ENCODE peak calls at places on chromosomes 1 and 21, in six cellular contexts. Y is K562, I is H54, P is uterus, K is A549, O is sigmoid colon. S is an unnamed sample.

GRCh38 chr1:30037251-30038118 is 685.9 kb downstream of the MATN1 start:
- DNase-seq in Y (no peak), I (no peak), P (no peak), K (no peak), O (no peak), S (no peak)

GRCh38 chr1:195336718-195337269 is 1271.4 kb downstream of the KCNT2 start:
- DNase-seq in Y (no peak), I (no peak), P (no peak), K (no peak), O (no peak), S (no peak)

GRCh38 chr1:45493116-45493697 is 2.2 kb upstream of the TESK2 start:
- DNase-seq in Y (peak), I (no peak), P (peak), K (peak), O (no peak), S (peak)

GRCh38 chr1:47440849-47441170 is 3.0 kb downstream of the FOXD2 start:
- DNase-seq in Y (no peak), I (no peak), P (no peak), K (no peak), O (no peak), S (peak)

GRCh38 chr21:38289697-38290096 is 32.9 kb downstream of the KCNJ15 start:
- DNase-seq in Y (no peak), I (peak), P (no peak), K (no peak), O (peak), S (no peak)

GRCh38 chr1:28642056-28642846 is 616 bp downstream of the TAF12 start:
- DNase-seq in Y (no peak), I (no peak), P (no peak), K (peak), O (no peak), S (no peak)

GRCh38 chr1:204264805-204265204 is 51.0 kb upstream of the GOLT1A start:
- DNase-seq in Y (no peak), I (no peak), P (no peak), K (no peak), O (no peak), S (no peak)

GRCh38 chr21:36769051-36769867 is 70.3 kb downstream of the SIM2 start:
- DNase-seq in Y (no peak), I (no peak), P (no peak), K (no peak), O (no peak), S (no peak)

GRCh38 chr1:1319646-1319941 is 4.9 kb downstream of the INTS11 start:
- DNase-seq in Y (no peak), I (no peak), P (no peak), K (no peak), O (no peak), S (no peak)

GRCh38 chr1:21597754-21598153 is 71.4 kb downstream of the RAP1GAP start:
- DNase-seq in Y (peak), I (no peak), P (no peak), K (no peak), O (no peak), S (no peak)

GRCh38 chr1:40312238-40313205 is 4.6 kb downstream of the COL9A2 start:
- DNase-seq in Y (no peak), I (no peak), P (no peak), K (no peak), O (no peak), S (peak)

GRCh38 chr1:37040773-37041172 is 6.5 kb upstream of the GRIK3 start:
- DNase-seq in Y (no peak), I (no peak), P (no peak), K (no peak), O (no peak), S (no peak)

GRCh38 chr21:42451941-42452340 is 44.1 kb downstream of the RSPH1 start:
- DNase-seq in Y (no peak), I (no peak), P (no peak), K (no peak), O (no peak), S (peak)

GRCh38 chr1:22132517-22133235 is 10.2 kb downstream of the WNT4 start:
- DNase-seq in Y (no peak), I (peak), P (peak), K (no peak), O (no peak), S (no peak)

GRCh38 chr1:27487927-27488522 is 1.9 kb downstream of the WASF2 start:
- DNase-seq in Y (no peak), I (no peak), P (no peak), K (no peak), O (no peak), S (no peak)

GRCh38 chr1:39103321-39104157 is 77.4 kb downstream of the NDUFS5 start:
- DNase-seq in Y (no peak), I (peak), P (no peak), K (no peak), O (no peak), S (no peak)

GRCh38 chr1:26799479-26800133 is 11.9 kb downstream of the PIGV start:
- DNase-seq in Y (no peak), I (peak), P (peak), K (no peak), O (peak), S (no peak)

DNA sequence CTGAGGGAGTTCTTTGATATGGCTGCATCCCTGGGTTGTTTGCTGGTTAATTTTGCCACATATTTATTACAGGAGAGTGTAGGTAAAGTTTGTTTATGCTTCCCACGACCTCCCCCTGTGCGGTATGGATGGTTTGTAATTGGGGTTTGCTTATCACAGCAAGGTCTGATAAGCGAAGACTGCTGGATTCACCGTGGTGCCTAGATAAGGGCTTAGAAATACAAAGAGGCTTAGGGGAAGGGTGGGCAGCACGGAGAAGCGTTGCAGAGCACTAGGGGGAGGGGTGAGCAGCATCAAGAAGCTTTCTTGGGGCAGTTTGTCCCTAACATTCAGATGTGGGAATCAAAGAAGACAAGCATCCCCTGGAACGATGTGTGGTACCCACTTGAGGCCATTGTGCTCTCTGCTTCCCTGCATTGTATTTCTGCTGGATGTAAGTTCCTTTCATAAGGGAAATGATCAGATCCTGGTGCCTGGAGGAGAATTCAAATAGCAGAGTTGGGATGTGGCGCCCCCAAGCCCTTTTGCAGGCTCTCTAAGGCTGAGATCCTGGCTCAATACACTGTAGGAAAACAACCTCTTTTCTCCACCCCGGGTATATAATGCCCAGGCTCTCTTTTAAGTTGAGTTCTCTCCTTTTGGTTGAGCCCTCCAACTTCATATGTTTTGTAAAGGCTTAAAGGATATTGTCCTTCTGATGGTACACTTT is 598.1 kb upstream of the ADGRL4 start:
- DNase-seq in Y (no peak), I (no peak), P (no peak), K (no peak), O (no peak), S (no peak)
- TF ChIP-seq POLR2A in Y (no peak), I (no peak), P (no peak), K (no peak), O (no peak), S (no peak)

DNA sequence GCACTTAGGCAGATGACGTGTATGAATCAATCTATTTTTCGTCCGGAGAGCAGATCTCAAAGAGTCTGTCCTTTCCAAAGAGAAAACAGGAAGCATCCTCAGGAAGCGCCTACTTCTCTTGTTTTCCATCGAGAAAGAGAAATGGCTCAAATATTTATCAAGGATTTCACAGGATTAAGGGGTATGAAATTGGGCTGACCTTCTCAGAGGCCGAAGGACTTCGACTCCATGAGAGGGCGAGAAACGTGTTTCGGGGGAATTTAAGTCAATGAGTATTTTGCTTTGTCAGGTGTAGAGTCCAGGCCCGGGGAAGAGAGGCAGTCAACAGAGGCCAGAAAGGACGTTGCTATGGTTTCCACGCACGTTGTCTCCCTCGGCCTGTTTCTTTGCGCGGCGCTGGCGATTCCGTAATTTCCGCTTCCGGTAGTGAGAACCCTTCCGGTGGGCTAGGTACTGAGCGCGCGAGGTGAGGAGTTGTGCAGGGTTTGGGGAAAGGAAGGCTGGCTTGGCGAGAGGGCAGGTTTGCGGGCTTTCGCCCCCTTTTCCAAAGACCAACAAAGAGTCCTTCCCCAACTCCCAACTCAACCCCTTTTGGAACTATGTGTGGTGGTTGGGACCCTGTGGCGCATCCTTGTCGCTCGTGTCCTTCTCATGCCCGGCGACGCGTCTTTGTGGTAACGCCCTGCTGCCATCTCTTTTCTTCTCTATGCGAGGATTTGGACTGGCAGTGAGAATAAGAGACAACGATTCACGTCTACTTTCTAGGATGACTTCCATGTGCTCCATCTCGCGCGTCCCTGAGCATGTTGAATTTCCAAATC is at the start of gene MRPS21:
- DNase-seq in Y (peak), I (peak), P (peak), K (peak), O (peak), S (peak)
- TF ChIP-seq POLR2A in Y (peak), I (peak), P (peak), K (peak), O (peak), S (peak)

GRCh38 chr21:26027696-26028095 is 142.9 kb downstream of the APP start:
- DNase-seq in Y (no peak), I (no peak), P (no peak), K (no peak), O (no peak), S (no peak)

GRCh38 chr21:26028183-26028582 is 142.4 kb downstream of the APP start:
- DNase-seq in Y (no peak), I (no peak), P (no peak), K (no peak), O (no peak), S (no peak)

DNA sequence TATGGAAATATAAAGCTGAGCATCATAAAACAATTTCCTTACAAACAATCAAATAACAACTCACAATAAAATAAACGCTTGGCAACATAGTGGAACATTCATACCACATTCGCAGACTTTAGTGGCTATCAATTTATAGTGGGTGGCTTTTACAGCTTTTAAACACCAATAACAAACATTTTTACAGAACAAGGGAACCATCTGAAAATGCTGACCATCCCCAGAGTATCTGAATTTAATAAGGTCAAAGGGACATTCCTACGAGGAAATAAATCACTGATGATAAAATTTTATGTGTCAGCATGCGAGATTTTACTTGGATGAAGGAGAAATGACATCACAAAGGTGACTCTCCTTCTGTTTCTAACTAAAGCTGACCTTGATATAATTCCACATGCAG is 144.5 kb downstream of the APP start:
- DNase-seq in Y (no peak), I (no peak), P (no peak), K (no peak), O (no peak), S (no peak)
- TF ChIP-seq POLR2A in Y (no peak), I (no peak), P (no peak), K (no peak), O (no peak), S (no peak)

GRCh38 chr1:15741183-15741850 is 982 bp upstream of the TMEM82 start:
- DNase-seq in Y (peak), I (peak), P (peak), K (peak), O (peak), S (peak)
- TF ChIP-seq POLR2A in Y (no peak), I (no peak), P (no peak), K (no peak), O (no peak), S (no peak)

DNA sequence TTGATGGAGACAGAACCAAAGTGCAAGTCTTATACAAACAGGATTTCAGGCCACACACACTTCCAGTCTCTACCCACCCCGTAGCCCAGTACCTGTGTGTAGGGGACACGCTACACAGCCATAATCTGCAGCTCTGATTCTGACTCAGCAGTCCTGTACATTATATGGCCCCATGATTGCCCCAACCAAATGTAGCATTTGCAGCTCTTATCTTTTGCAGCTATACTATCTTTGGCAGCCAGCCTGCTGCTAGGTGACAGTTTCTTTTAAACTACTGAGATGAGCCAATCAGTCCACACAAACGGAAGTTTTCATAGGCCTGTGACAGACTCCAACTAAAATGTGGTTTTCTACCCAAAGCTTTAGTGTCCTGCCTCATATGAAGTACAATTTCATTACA is 259.6 kb upstream of the ST6GALNAC5 start:
- DNase-seq in Y (no peak), I (no peak), P (no peak), K (no peak), O (no peak), S (no peak)
- TF ChIP-seq POLR2A in Y (no peak), I (no peak), P (no peak), K (no peak), O (no peak), S (no peak)

GRCh38 chr1:232983817-232984567 is 33.6 kb downstream of the NTPCR start:
- DNase-seq in Y (no peak), I (no peak), P (no peak), K (no peak), O (no peak), S (no peak)
- TF ChIP-seq POLR2A in Y (no peak), I (no peak), P (no peak), K (no peak), O (no peak), S (no peak)

S was measured in spleen.